ENCODE peak calls at places on chromosomes 5 and 9, in five cellular contexts. O is PC-3, A is tibial nerve, C is uterus, Y is A549. Z is an unnamed sample. For H3K4me1, the result is how much of the 10 kb centered on the place peaks cover.

GRCh38 chr5:38789777-38790176 is 56.0 kb upstream of the OSMR start:
- DNase-seq in O (peak), A (no peak), C (no peak), Y (no peak), Z (no peak)

GRCh38 chr5:54881286-54882005 is 103.9 kb downstream of the ESM1 start:
- DNase-seq in O (peak), A (no peak), C (no peak), Y (no peak), Z (no peak)

GRCh38 chr9:81224166-81224858 is 465.0 kb downstream of the TLE1 start:
- DNase-seq in O (no peak), A (no peak), C (no peak), Y (no peak), Z (no peak)

GRCh38 chr9:126435105-126435504 is 108.5 kb downstream of the MVB12B start:
- DNase-seq in O (no peak), A (no peak), C (no peak), Y (no peak), Z (no peak)

GRCh38 chr9:83992407-83992806 is 11.8 kb downstream of the RMI1 start:
- DNase-seq in O (peak), A (no peak), C (no peak), Y (peak), Z (no peak)

GRCh38 chr5:87243161-87243877 is 24.4 kb upstream of the RASA1 start:
- DNase-seq in O (peak), A (no peak), C (no peak), Y (peak), Z (peak)

GRCh38 chr5:14131855-14132503 is 11.2 kb upstream of the TRIO start:
- DNase-seq in O (no peak), A (no peak), C (no peak), Y (no peak), Z (no peak)

GRCh38 chr5:38670878-38671277 is 114.4 kb upstream of the LIFR start:
- DNase-seq in O (no peak), A (peak), C (no peak), Y (no peak), Z (no peak)

GRCh38 chr9:81183763-81184162 is 505.6 kb downstream of the TLE1 start:
- DNase-seq in O (peak), A (no peak), C (no peak), Y (no peak), Z (no peak)

GRCh38 chr5:10216107-10216506 is 33.6 kb downstream of the ATPSCKMT start:
- DNase-seq in O (no peak), A (no peak), C (no peak), Y (no peak), Z (no peak)

GRCh38 chr9:119370816-119371215 is 1.6 kb upstream of the BRINP1 start:
- DNase-seq in O (peak), A (no peak), C (no peak), Y (peak), Z (peak)

GRCh38 chr5:150609843-150610584 is 30.4 kb upstream of the SYNPO start:
- DNase-seq in O (no peak), A (no peak), C (no peak), Y (no peak), Z (no peak)

GRCh38 chr5:56449071-56449470 is 215.9 kb upstream of the ANKRD55 start:
- DNase-seq in O (no peak), A (no peak), C (no peak), Y (no peak), Z (no peak)

GRCh38 chr5:92378961-92379611 is 996.0 kb upstream of the ARRDC3 start:
- DNase-seq in O (peak), A (no peak), C (no peak), Y (peak), Z (no peak)

GRCh38 chr9:93579711-93580516 is 3.5 kb downstream of the PHF2 start:
- DNase-seq in O (no peak), A (no peak), C (no peak), Y (no peak), Z (no peak)

GRCh38 chr5:158164648-158165047 is 305.7 kb upstream of the CLINT1 start:
- DNase-seq in O (peak), A (no peak), C (no peak), Y (no peak), Z (no peak)

GRCh38 chr5:122941737-122942136 is 94.8 kb downstream of the PPIC start:
- DNase-seq in O (no peak), A (no peak), C (no peak), Y (no peak), Z (no peak)

GRCh38 chr9:113931140-113931539 is 55.0 kb downstream of the ZNF618 start:
- DNase-seq in O (no peak), A (no peak), C (no peak), Y (no peak), Z (peak)

GRCh38 chr5:181164076-181164952 is 16.9 kb downstream of the OR2V2 start:
- DNase-seq in O (no peak), A (no peak), C (no peak), Y (peak), Z (no peak)

GRCh38 chr9:124477211-124478013 is 27.2 kb downstream of the ADGRD2 start:
- DNase-seq in O (no peak), A (no peak), C (no peak), Y (peak), Z (no peak)
- H3K4me1 ChIP-seq in O (under half), A (under half), C (under half), Y (under half), Z (under half)

GRCh38 chr5:144203750-144204596 is 33.3 kb downstream of the KCTD16 start:
- DNase-seq in O (peak), A (peak), C (peak), Y (peak), Z (peak)

GRCh38 chr5:144202725-144203124 is 32.1 kb downstream of the KCTD16 start:
- DNase-seq in O (no peak), A (no peak), C (no peak), Y (no peak), Z (no peak)

GRCh38 chr5:144198386-144198785 is 27.7 kb downstream of the KCTD16 start:
- DNase-seq in O (peak), A (no peak), C (no peak), Y (peak), Z (no peak)

GRCh38 chr5:144202072-144202471 is 31.4 kb downstream of the KCTD16 start:
- DNase-seq in O (no peak), A (no peak), C (no peak), Y (no peak), Z (no peak)

DNA sequence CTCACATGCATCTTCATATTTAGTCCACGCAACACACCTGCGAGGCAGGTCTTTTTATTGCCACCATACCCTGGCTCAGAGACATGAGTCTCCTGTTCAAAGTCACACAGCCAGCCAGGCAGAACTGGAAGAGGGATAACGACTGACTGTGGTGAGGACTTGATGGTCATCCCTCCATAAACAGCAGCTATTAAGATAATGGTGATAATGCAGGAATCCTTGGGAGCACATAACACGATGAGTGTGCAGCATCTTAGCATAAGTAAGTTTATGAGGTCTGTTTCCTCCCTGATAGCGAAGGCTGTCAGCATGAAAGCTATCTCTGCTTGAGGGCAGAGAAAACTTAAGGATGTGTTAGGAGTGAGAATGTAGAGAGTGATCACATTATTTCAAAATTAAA is 30.9 kb downstream of the KCTD16 start:
- DNase-seq in O (no peak), A (no peak), C (no peak), Y (no peak), Z (no peak)
- H3K27ac ChIP-seq in O (no peak), A (no peak), C (no peak), Y (no peak), Z (no peak)

GRCh38 chr9:72150653-72151052 is 1.4 kb downstream of the GDA start:
- DNase-seq in O (no peak), A (no peak), C (no peak), Y (no peak), Z (no peak)
- H3K4me1 ChIP-seq in O (under half), A (under half), C (under half), Y (under half), Z (under half)

GRCh38 chr9:98037362-98037761 is 19.2 kb upstream of the NANS start:
- DNase-seq in O (peak), A (no peak), C (peak), Y (no peak), Z (no peak)
- H3K27ac ChIP-seq in O (no peak), A (peak), C (no peak), Y (no peak), Z (no peak)

DNA sequence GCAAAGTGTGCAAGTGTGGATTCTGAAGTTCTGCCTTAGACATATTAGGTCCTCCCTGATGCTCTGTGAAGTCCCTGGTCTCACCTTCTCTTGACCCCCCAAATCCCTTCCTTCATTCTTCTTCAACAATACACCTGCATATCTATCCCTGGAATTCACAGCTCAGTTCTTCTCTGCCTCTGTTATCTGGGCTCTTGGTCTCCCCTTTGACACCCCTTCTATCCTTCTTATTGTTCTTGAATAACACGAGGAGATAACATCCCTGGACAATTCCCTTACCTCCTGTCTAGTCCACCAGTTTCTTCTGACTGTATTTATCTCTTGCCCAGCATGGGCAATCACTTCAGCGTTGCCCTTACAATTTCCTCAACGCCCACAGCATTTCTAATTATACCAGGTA is 104.8 kb upstream of the ATG10 start:
- DNase-seq in O (no peak), A (no peak), C (no peak), Y (no peak), Z (no peak)
- H3K4me1 ChIP-seq in O (under half), A (under half), C (under half), Y (under half), Z (under half)

DNA sequence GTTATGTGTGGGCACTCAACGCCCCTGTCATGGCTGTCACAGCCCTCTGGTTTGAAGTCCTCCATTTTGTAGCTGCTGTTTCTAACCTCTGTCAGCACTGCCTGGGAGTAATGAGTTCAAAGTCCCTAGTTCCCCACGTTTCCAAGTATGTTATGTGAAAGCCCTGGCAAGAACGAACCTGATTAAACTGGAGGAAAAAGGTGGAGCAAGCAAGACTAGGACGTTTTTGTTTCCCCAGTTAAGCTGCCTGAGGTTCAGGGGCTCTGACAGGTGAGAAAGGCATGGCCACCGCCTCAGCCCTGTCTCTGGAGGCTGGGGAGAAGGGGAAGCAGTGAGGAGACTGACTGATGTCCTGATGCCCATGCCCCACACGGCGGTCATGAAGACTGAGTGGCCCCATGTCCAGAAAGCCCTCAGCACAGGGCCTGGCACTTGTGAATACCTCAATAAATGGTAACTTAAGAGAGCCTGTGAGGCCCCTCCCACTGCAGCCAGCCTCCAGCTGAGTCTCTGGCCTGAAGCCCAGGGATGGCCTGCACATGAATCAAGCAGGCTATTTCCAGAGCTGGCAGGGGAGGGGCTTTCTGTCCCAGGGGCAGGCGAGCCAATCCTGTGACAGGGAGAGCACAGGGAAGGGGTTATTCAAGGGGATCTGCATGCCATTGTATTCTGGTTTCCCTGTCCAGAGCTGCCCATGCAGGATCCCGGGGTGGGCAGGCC is 61.8 kb downstream of the PFDN1 start:
- DNase-seq in O (peak), A (peak), C (peak), Y (peak), Z (peak)
- H3K27ac ChIP-seq in O (peak), A (peak), C (no peak), Y (peak), Z (no peak)